ENCODE peak calls at places on chromosomes 6 and 20, in seven cellular contexts. H, Z, E, T, N, W and P are unnamed samples.

GRCh38 chr6:90286884-90287488 is 9.7 kb downstream of the BACH2 start:
- DNase-seq in Z (no peak), E (peak), H (no peak), N (peak), T (no peak), W (peak), P (no peak)

GRCh38 chr6:161882196-161882595 is 608.3 kb upstream of the AGPAT4 start:
- DNase-seq in Z (no peak), T (no peak), W (no peak), H (no peak), E (no peak), N (no peak), P (no peak)

GRCh38 chr6:100464162-100464851 is 414 bp downstream of the SIM1 start:
- DNase-seq in E (no peak), N (no peak), H (no peak), Z (no peak), T (no peak), W (no peak), P (peak)

GRCh38 chr6:5782783-5783567 is 223.8 kb downstream of the NRN1 start:
- DNase-seq in E (no peak), N (peak), Z (no peak), W (peak), T (no peak), H (no peak), P (no peak)

GRCh38 chr6:2030682-2031244 is 214.6 kb downstream of the GMDS start:
- DNase-seq in T (no peak), E (no peak), N (no peak), W (no peak), Z (no peak), H (no peak), P (no peak)

GRCh38 chr20:5145365-5146301 is 18.8 kb downstream of the CDS2 start:
- DNase-seq in T (no peak), W (no peak), H (no peak), E (no peak), Z (peak), N (no peak), P (no peak)

GRCh38 chr6:84137989-84138575 is 89.4 kb downstream of the CEP162 start:
- DNase-seq in Z (no peak), E (no peak), N (no peak), T (no peak), W (no peak), H (no peak), P (no peak)

GRCh38 chr20:50574586-50574985 is 64.4 kb downstream of the PTPN1 start:
- DNase-seq in T (no peak), N (no peak), W (no peak), Z (no peak), E (no peak), H (no peak), P (no peak)

GRCh38 chr20:46648903-46649649 is 2.2 kb downstream of the SLC13A3 start:
- DNase-seq in H (no peak), N (no peak), T (no peak), W (no peak), Z (no peak), E (no peak), P (no peak)

GRCh38 chr20:38093641-38094077 is 60.1 kb downstream of the RPRD1B start:
- DNase-seq in E (no peak), Z (no peak), T (no peak), H (no peak), N (no peak), W (no peak), P (peak)

GRCh38 chr20:38094968-38095689 is 61.6 kb downstream of the RPRD1B start:
- DNase-seq in N (no peak), H (no peak), E (no peak), Z (no peak), T (no peak), W (no peak), P (peak)

GRCh38 chr20:38091447-38092216 is 58.1 kb downstream of the RPRD1B start:
- DNase-seq in W (no peak), T (no peak), H (no peak), N (no peak), Z (no peak), E (no peak), P (peak)

GRCh38 chr20:38094373-38094775 is 60.8 kb downstream of the RPRD1B start:
- DNase-seq in N (peak), Z (no peak), H (peak), E (peak), T (peak), W (no peak), P (peak)

DNA sequence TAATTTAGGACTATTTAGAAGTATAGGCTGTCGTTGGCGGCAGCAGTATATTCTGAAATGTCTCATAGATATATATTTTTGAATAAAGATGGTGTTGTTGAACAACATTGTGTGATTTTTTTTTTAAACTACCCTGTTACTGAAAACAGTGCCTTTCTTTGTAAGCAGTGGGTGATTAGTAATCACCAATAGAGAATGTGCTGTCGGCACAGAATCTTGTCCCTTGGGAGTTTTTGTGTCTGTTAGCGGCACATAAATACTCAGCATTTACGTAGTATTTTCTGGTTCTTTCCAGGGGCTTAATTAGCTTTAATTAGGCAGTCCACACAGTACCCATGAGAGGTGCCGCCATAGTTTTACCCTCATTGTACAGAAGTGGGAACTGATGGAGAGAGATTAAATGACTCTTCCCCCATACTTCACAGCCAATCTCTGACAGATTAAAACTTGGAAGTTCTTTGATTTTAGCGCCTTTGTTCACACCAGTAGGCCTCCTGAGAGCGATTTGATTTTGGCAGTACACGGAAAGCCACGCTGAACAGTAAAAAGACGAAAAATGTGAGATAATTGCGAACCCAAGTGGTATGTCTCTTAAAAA is 58.8 kb downstream of the RPRD1B start:
- DNase-seq in N (no peak), Z (no peak), H (no peak), W (no peak), T (no peak), E (no peak), P (peak)
- TF ChIP-seq EP300 in N (no peak), Z (no peak), H (no peak), W (no peak), T (no peak), E (no peak), P (no peak)

GRCh38 chr6:3075522-3076113 is 7.3 kb downstream of the RIPK1 start:
- DNase-seq in E (no peak), N (no peak), Z (no peak), T (no peak), H (no peak), W (no peak), P (no peak)
- H3K4me3 ChIP-seq in E (no peak), N (no peak), Z (no peak), T (no peak), H (no peak), W (no peak), P (no peak)

GRCh38 chr20:63546686-63547483 is 664 bp downstream of the SRMS start:
- DNase-seq in H (no peak), E (no peak), W (no peak), T (no peak), Z (no peak), N (no peak), P (no peak)
- TF ChIP-seq EP300 in H (no peak), E (no peak), W (no peak), T (no peak), Z (no peak), N (no peak), P (no peak)

DNA sequence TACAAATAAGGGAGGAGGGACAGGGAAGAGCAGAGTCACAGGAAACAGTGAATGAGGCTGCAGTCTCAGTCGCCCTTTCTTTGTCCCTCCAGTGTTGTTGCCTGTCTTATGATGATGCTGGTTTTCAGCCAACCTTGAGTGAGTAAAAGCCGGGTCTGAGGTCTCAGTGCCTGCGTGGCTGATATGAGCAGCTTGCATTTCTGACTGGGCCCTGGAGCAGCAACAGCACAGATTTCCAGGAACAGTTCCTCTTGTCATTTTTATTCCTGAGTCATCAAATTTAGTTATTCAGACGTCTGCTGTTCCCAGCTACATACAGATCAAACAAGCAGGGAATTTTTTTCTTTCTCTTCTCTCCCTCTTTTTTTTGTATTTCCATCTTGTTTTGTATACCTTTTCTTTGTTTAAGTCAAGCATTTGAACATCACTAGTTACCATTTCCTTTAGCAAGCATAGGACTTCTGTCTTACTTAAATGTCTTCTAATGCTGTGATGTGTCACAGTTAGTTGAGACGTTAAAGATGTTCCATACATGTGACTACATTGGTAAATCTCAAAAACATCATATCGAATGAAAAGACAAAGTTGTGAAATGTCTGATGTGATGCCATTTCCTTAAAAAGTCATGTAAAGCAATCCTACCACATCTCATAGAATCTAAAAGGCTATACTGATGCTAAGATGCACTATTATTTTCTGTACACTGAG is 26.6 kb downstream of the SLC16A10 start:
- DNase-seq in N (peak), H (peak), T (no peak), W (peak), E (no peak), Z (peak), P (no peak)
- H3K4me3 ChIP-seq in N (no peak), H (no peak), T (no peak), W (no peak), E (no peak), Z (no peak), P (no peak)

DNA sequence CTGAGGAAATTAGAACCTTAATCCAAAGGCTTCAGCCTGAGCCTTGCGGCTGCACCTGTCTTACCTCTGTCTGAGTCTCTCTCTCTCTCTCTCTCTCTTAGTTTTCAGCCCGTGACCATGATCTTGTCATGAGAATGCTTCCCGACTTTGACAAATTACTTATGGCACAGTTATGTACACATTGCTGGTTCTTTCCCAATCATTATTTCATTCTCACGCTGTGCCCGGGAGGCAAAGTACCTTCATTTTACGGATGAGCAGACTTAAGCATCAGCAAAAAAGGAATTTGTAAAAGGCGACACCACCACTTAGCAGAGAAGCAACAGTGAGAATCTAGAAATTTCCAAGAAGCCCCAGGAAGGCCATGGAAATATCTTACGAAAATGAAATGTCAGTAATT is 54.6 kb downstream of the GMPR start:
- DNase-seq in E (no peak), H (no peak), N (no peak), Z (no peak), T (no peak), W (no peak), P (no peak)
- TF ChIP-seq EP300 in E (no peak), H (no peak), N (no peak), Z (no peak), T (no peak), W (no peak), P (no peak)

GRCh38 chr6:18471232-18471964 is 84.2 kb downstream of the RNF144B start:
- DNase-seq in Z (no peak), W (peak), T (no peak), N (no peak), E (no peak), H (no peak), P (no peak)
- H3K4me3 ChIP-seq in Z (no peak), W (no peak), T (no peak), N (no peak), E (no peak), H (no peak), P (no peak)

DNA sequence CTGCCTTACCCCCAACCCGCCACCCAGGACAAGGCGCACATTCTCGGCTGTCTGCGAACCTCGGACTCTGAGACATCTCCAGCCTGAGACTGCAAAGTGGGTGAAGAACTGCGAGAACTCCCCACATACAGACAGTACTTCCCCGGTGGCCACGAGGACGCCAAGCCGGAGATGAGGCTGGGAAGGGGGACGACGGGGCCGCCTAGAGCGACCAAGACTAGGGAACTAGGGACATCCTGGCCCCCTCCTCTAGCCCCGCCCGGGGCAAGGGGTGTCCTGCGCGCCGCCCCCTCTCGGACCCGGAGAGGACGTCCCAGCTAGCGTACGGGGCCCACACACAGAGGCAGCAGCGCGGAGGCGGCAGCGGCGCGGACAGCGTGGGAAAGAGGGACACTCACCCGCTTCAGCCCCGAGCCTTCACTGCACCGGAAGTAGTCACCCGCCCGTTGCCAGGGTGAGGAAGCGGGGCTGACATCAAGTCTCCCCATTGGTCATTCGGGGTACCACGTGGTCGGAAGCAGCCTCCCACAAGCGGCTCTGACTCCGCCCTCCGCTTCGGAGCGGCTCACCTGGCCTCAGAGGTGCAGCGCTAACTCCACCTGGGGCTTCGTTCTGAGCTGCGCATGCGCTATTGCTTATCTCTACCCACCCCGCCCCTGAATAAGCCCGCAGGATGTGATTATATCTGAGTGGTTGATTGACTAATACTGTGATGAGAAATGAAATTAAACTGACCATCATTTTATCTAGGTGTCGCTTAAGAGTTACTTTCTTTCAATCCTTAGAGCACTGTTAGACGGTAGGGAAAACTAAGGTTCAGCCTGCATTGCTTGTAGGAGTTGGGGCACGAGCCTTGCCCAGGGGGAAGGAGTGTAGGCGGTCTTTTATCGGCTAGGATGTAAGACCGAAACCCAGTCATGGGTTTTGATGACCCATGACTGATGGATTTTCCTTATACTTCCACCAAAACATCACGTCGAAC is at the start of gene TASP1:
- DNase-seq in N (peak), T (peak), Z (peak), W (peak), H (peak), E (peak), P (peak)
- TF ChIP-seq EP300 in N (no peak), T (peak), Z (no peak), W (no peak), H (no peak), E (no peak), P (no peak)